ENCODE peak calls at places on chromosomes 1 and 21, in eight cellular contexts. X is pancreas; G is PC-3; N is lung; L is PC-9; I is hepatocyte; Z is effector memory CD4-positive, alpha-beta T cell; D is psoas muscle. A is an unnamed sample. For H3K4me1, H3K27me3 and H3K9me3, the result is how much of the 10 kb centered on the place peaks cover.

GRCh38 chr1:6207075-6207885 is 1.4 kb downstream of the RNF207 start:
- DNase-seq in G (no peak), Z (no peak), L (no peak), N (no peak), X (no peak), I (no peak), D (peak), A (no peak)

GRCh38 chr1:169133228-169133576 is 26.7 kb downstream of the ATP1B1 start:
- DNase-seq in G (no peak), X (no peak), I (no peak), D (no peak), Z (no peak), N (no peak), L (no peak), A (no peak)

GRCh38 chr1:7902478-7903084 is 38.1 kb downstream of the TNFRSF9 start:
- DNase-seq in X (peak), Z (peak), I (peak), N (peak), D (peak), L (peak), G (peak), A (peak)

GRCh38 chr21:45012661-45013270 is 61.6 kb upstream of the ADARB1 start:
- DNase-seq in G (no peak), X (peak), L (no peak), D (peak), Z (no peak), N (no peak), I (peak), A (peak)

GRCh38 chr1:113835686-113836290 is 23.5 kb upstream of the RSBN1 start:
- DNase-seq in Z (no peak), L (peak), N (no peak), D (no peak), G (peak), X (no peak), I (peak), A (no peak)

GRCh38 chr1:159817276-159818041 is 9.2 kb upstream of the SLAMF8 start:
- DNase-seq in I (peak), D (no peak), Z (no peak), G (peak), L (no peak), N (no peak), X (no peak), A (no peak)

GRCh38 chr1:225945564-225945963 is 4.5 kb upstream of the LEFTY2 start:
- DNase-seq in D (no peak), G (no peak), N (no peak), Z (no peak), L (no peak), I (no peak), X (no peak), A (peak)

GRCh38 chr1:27719286-27720251 is 6.2 kb upstream of the FAM76A start:
- DNase-seq in L (no peak), G (peak), Z (no peak), N (no peak), X (no peak), D (no peak), I (no peak), A (no peak)

GRCh38 chr1:232599178-232600041 is 30.5 kb downstream of the SIPA1L2 start:
- DNase-seq in N (no peak), I (no peak), G (peak), Z (no peak), D (no peak), L (no peak), X (no peak), A (no peak)

GRCh38 chr1:118360817-118361216 is 175.8 kb upstream of the SPAG17 start:
- DNase-seq in D (no peak), L (no peak), N (no peak), I (no peak), Z (no peak), X (no peak), G (peak), A (no peak)

GRCh38 chr1:201399352-201400126 is 415 bp upstream of the LAD1 start:
- DNase-seq in D (no peak), L (peak), N (peak), G (peak), Z (no peak), I (peak), X (peak), A (no peak)

GRCh38 chr1:149936076-149936991 is at the start of gene MTMR11:
- DNase-seq in G (peak), I (peak), N (no peak), X (no peak), L (no peak), D (no peak), Z (no peak), A (no peak)

GRCh38 chr1:1200876-1201810 is 5.2 kb downstream of the TNFRSF18 start:
- DNase-seq in Z (peak), I (peak), N (no peak), D (peak), G (peak), L (no peak), X (peak), A (peak)

GRCh38 chr1:48878191-48878940 is 101.7 kb upstream of the BEND5 start:
- DNase-seq in L (peak), G (peak), Z (no peak), N (no peak), X (no peak), I (peak), D (no peak), A (no peak)

GRCh38 chr1:96367791-96368190 is 353.8 kb upstream of the PTBP2 start:
- DNase-seq in Z (no peak), G (peak), N (no peak), I (no peak), L (no peak), X (no peak), D (no peak), A (no peak)

GRCh38 chr1:65049941-65050713 is 83.8 kb upstream of the JAK1 start:
- DNase-seq in I (no peak), G (no peak), L (no peak), N (no peak), Z (no peak), X (no peak), D (no peak), A (no peak)

GRCh38 chr1:145871994-145872411 is 13.1 kb upstream of the PIAS3 start:
- DNase-seq in Z (no peak), D (peak), L (no peak), X (no peak), N (no peak), I (no peak), G (no peak), A (no peak)

GRCh38 chr1:89659322-89660061 is 26.6 kb downstream of the LRRC8C start:
- DNase-seq in L (no peak), N (no peak), Z (peak), G (no peak), X (no peak), I (no peak), D (no peak), A (no peak)

GRCh38 chr21:38950388-38951094 is 144.8 kb downstream of the ETS2 start:
- DNase-seq in N (no peak), D (no peak), L (no peak), I (peak), X (no peak), Z (no peak), G (peak), A (no peak)

DNA sequence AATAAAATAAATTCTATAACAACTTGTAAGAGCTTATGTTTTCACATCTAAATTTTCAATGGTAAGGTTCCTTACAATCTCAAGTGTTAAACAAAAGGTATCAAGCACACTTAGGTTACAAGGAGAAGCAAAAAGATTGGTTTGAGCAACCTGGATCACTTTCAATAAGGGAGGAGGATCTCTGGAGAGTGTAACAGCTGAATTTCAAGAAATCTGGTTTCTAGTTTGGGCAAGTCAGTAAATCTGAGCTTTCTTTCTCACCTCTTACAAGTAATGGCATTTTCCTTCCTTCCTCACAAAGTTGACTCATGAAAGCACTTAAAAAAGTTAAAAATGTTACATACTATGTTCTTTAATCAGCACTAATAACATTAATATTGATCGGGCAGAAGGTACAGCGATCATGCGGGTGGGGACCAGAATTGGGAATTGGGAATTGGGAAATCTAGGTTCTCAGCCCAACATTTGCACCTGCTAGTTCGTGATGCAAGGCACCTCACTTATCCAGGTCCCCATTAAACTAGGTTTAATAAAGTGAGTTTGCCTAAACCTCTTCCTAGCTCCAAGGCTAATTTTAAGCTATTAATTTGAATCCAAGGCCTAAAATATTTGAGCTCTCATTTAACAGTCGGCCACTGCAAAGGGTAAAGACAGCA is 3.1 kb downstream of the NUCKS1 start:
- DNase-seq in G (no peak), L (no peak), D (no peak), N (no peak), Z (no peak), I (no peak), X (no peak), A (no peak)
- H3K4me1 ChIP-seq in G (under half), L (under half), D (under half), N (under half), Z (under half), I (under half), X (under half), A (under half)

GRCh38 chr1:207029991-207030521 is 2.5 kb downstream of the C1orf116 start:
- DNase-seq in X (no peak), I (no peak), L (no peak), G (peak), D (no peak), N (no peak), Z (no peak), A (no peak)
- H3K27me3 ChIP-seq in X (under half), I (under half), L (under half), G (under half), D (under half), N (under half), Z (under half), A (under half)

GRCh38 chr21:16879479-16879878 is 633.4 kb upstream of the CXADR start:
- DNase-seq in Z (no peak), I (no peak), X (no peak), G (no peak), N (no peak), L (no peak), D (no peak), A (no peak)
- H3K9me3 ChIP-seq in Z (under half), I (under half), X (under half), G (under half), N (under half), L (under half), D (under half), A (under half)

GRCh38 chr1:59432531-59433439 is 135.9 kb downstream of the FGGY start:
- DNase-seq in D (no peak), G (no peak), Z (no peak), I (peak), X (no peak), N (no peak), L (no peak), A (no peak)

GRCh38 chr1:59438058-59438560 is 141.2 kb downstream of the FGGY start:
- DNase-seq in Z (no peak), G (no peak), L (no peak), X (no peak), D (no peak), I (no peak), N (no peak), A (no peak)

GRCh38 chr1:59433440-59433813 is 136.5 kb downstream of the FGGY start:
- DNase-seq in Z (no peak), G (peak), D (peak), N (no peak), I (no peak), L (no peak), X (no peak), A (peak)

GRCh38 chr1:59434336-59434735 is 137.4 kb downstream of the FGGY start:
- DNase-seq in X (no peak), L (no peak), I (no peak), G (peak), N (peak), Z (no peak), D (no peak), A (peak)

GRCh38 chr1:59436637-59437036 is 139.7 kb downstream of the FGGY start:
- DNase-seq in X (no peak), N (no peak), Z (no peak), G (no peak), L (no peak), I (no peak), D (no peak), A (no peak)
- H3K4me1 ChIP-seq in X (under half), N (under half), Z (under half), G (under half), L (under half), I (under half), D (under half), A (under half)

GRCh38 chr1:47230692-47231313 is 1.2 kb downstream of the TAL1 start:
- DNase-seq in I (no peak), X (no peak), L (no peak), Z (no peak), D (no peak), G (no peak), N (no peak), A (no peak)

GRCh38 chr1:47231314-47232186 is 475 bp downstream of the TAL1 start:
- DNase-seq in Z (no peak), G (no peak), X (no peak), N (no peak), L (no peak), I (peak), D (no peak), A (peak)

GRCh38 chr1:47229884-47230691 is 1.9 kb downstream of the TAL1 start:
- DNase-seq in N (no peak), D (no peak), Z (no peak), G (no peak), I (no peak), X (no peak), L (no peak), A (no peak)

GRCh38 chr1:47233165-47233564 is 1.1 kb upstream of the TAL1 start:
- DNase-seq in L (no peak), Z (no peak), I (no peak), X (no peak), N (no peak), G (no peak), D (no peak), A (no peak)

GRCh38 chr1:47232187-47232874 is at the start of gene TAL1:
- DNase-seq in L (no peak), D (peak), Z (no peak), I (peak), N (no peak), G (no peak), X (no peak), A (no peak)
- H3K27me3 ChIP-seq in L (under half), D (under half), Z (half or more), I (half or more), N (under half), G (under half), X (under half), A (under half)

GRCh38 chr1:40870135-40870728 is 8.1 kb upstream of the CITED4 start:
- DNase-seq in Z (no peak), G (peak), L (no peak), D (no peak), I (no peak), X (no peak), N (no peak), A (no peak)

GRCh38 chr1:40868051-40868723 is 6.0 kb upstream of the CITED4 start:
- DNase-seq in G (peak), L (peak), D (no peak), X (no peak), Z (no peak), N (no peak), I (peak), A (no peak)

GRCh38 chr1:40861227-40862003 is 748 bp downstream of the CITED4 start:
- DNase-seq in X (peak), L (no peak), N (no peak), D (peak), Z (peak), I (peak), G (no peak), A (peak)

GRCh38 chr1:40862008-40862863 is at the start of gene CITED4:
- DNase-seq in G (peak), Z (peak), D (peak), X (peak), I (peak), N (peak), L (peak), A (peak)

GRCh38 chr1:40866408-40866788 is 4.2 kb upstream of the CITED4 start:
- DNase-seq in L (peak), I (no peak), G (no peak), Z (no peak), X (no peak), D (no peak), N (no peak), A (no peak)
- H3K9me3 ChIP-seq in L (under half), I (under half), G (under half), Z (under half), X (under half), D (under half), N (under half), A (under half)

GRCh38 chr1:67572594-67573221 is 112.3 kb upstream of the GADD45A start:
- DNase-seq in X (peak), N (peak), G (peak), D (peak), Z (no peak), L (peak), I (peak), A (no peak)

GRCh38 chr1:67573481-67573880 is 111.5 kb upstream of the GADD45A start:
- DNase-seq in X (no peak), I (no peak), Z (no peak), L (no peak), G (no peak), D (no peak), N (no peak), A (no peak)

GRCh38 chr1:67575861-67576260 is 109.1 kb upstream of the GADD45A start:
- DNase-seq in L (peak), I (no peak), G (peak), N (no peak), D (no peak), X (no peak), Z (no peak), A (no peak)

GRCh38 chr1:67572217-67572593 is 112.8 kb upstream of the GADD45A start:
- DNase-seq in I (no peak), X (peak), Z (no peak), D (no peak), L (peak), N (no peak), G (no peak), A (no peak)

DNA sequence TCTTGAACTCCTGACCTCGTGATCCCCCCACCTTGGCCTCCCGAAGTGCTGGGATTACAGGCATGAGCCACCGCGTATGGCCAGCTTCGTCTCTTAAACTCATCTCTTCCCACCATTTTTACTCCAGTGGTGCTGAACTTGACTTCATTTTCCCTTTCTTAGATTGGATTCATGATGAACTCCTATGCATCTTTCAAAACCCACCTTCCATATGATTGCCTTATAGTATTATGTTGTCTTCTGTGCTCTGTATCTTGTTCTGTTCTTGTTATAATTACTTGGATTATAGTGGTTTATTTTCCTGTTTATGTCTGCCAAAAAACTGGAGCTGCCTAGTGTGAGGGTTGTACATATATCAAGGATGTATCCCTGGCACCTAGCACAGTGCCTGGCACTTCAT is 110.8 kb upstream of the GADD45A start:
- DNase-seq in X (no peak), N (no peak), L (no peak), Z (no peak), G (no peak), I (no peak), D (no peak), A (no peak)
- H3K4me1 ChIP-seq in X (under half), N (under half), L (half or more), Z (under half), G (under half), I (under half), D (under half), A (under half)

A was measured in aorta.